ENCODE peak calls at places on chromosomes 2 and 18, in eight cellular contexts. S is cardiac septum; E is stimulated activated CD4-positive, alpha-beta T cell treated with anti-CD3 and anti-CD28 coated beads, Interleukin-12 subunit alpha, Interleukin-12 subunit beta, amount 100 ng/mL, for 24 hours; V is nucleus accumbens; B is thyroid gland; G is cerebellum; Q is mucosa of gallbladder; N is HT1080. L is an unnamed sample.

GRCh38 chr2:220071716-220072115 is 444.3 kb downstream of the SLC4A3 start:
- DNase-seq in S (no peak), E (no peak), V (no peak), B (peak; percentile 38), G (no peak), Q (no peak), N (no peak), L (no peak)

GRCh38 chr2:181106789-181107418 is 126.5 kb downstream of the UBE2E3 start:
- DNase-seq in S (no peak), E (no peak), V (no peak), B (no peak), G (no peak), Q (no peak), N (peak; percentile 87), L (no peak)

GRCh38 chr18:77000527-77000926 is 132.1 kb downstream of the MBP start:
- DNase-seq in S (no peak), E (peak; percentile 33), V (no peak), B (peak; percentile 66), G (peak; percentile 52), Q (peak; percentile 47), N (peak; percentile 42), L (no peak)

GRCh38 chr18:67260841-67261240 is 255.7 kb downstream of the DSEL start:
- DNase-seq in S (no peak), E (no peak), V (no peak), B (no peak), G (no peak), Q (no peak), N (no peak), L (no peak)

GRCh38 chr2:106336740-106337139 is 131.5 kb downstream of the RGPD3 start:
- DNase-seq in S (no peak), E (no peak), V (no peak), B (no peak), G (no peak), Q (no peak), N (no peak), L (no peak)

GRCh38 chr2:197306691-197307030 is 3.9 kb downstream of the ANKRD44 start:
- DNase-seq in S (no peak), E (no peak), V (peak; percentile 17), B (peak; percentile 74), G (peak; percentile 81), Q (no peak), N (peak; percentile 38), L (peak; percentile 87)

GRCh38 chr18:57221084-57221483 is 74.2 kb downstream of the BOD1L2 start:
- DNase-seq in S (no peak), E (no peak), V (no peak), B (no peak), G (no peak), Q (no peak), N (no peak), L (no peak)

GRCh38 chr2:170063456-170063855 is 114.5 kb upstream of the MYO3B start:
- DNase-seq in S (no peak), E (no peak), V (no peak), B (no peak), G (no peak), Q (no peak), N (no peak), L (no peak)

GRCh38 chr18:13393338-13393737 is 174.8 kb downstream of the LDLRAD4 start:
- DNase-seq in S (peak; percentile 27), E (no peak), V (no peak), B (no peak), G (no peak), Q (no peak), N (no peak), L (no peak)

GRCh38 chr2:124699001-124699565 is 674.0 kb downstream of the CNTNAP5 start:
- DNase-seq in S (no peak), E (no peak), V (no peak), B (no peak), G (no peak), Q (no peak), N (no peak), L (no peak)

GRCh38 chr2:234995332-234996007 is 43.7 kb downstream of the SH3BP4 start:
- DNase-seq in S (no peak), E (no peak), V (no peak), B (no peak), G (no peak), Q (no peak), N (no peak), L (no peak)

GRCh38 chr2:109609352-109610024 is 4.3 kb downstream of the SEPTIN10 start:
- DNase-seq in S (no peak), E (no peak), V (no peak), B (no peak), G (no peak), Q (no peak), N (peak; percentile 80), L (no peak)

GRCh38 chr2:58156780-58157179 is 84.3 kb downstream of the FANCL start:
- DNase-seq in S (no peak), E (no peak), V (no peak), B (no peak), G (no peak), Q (no peak), N (peak; percentile 24), L (no peak)

GRCh38 chr2:49914281-49914680 is 760.0 kb upstream of the FSHR start:
- DNase-seq in S (no peak), E (no peak), V (no peak), B (no peak), G (no peak), Q (no peak), N (peak; percentile 70), L (no peak)

GRCh38 chr2:9140570-9141378 is 65.8 kb upstream of the ASAP2 start:
- DNase-seq in S (no peak), E (no peak), V (no peak), B (no peak), G (no peak), Q (no peak), N (no peak), L (no peak)